ENCODE peak calls at places on chromosomes 2 and 18, in four cellular contexts. O, L, X and T are unnamed samples.
A peak's percentile ranks its signal among the peaks of the same experiment; 100 is the strongest.

GRCh38 chr2:38650012-38650411 is 15.9 kb upstream of the GALM start:
- DNase-seq in O (no peak), L (no peak), X (no peak), T (no peak)

GRCh38 chr2:98419977-98420725 is 24.5 kb upstream of the INPP4A start:
- DNase-seq in O (no peak), L (no peak), X (no peak), T (no peak)

GRCh38 chr18:45050712-45051639 is 370.3 kb downstream of the SETBP1 start:
- DNase-seq in O (no peak), L (peak; percentile 79), X (no peak), T (no peak)

GRCh38 chr18:41753826-41754225 is 201.2 kb upstream of the PIK3C3 start:
- DNase-seq in O (no peak), L (peak; percentile 42), X (no peak), T (no peak)

GRCh38 chr18:7614030-7614429 is 46.9 kb downstream of the PTPRM start:
- DNase-seq in O (no peak), L (no peak), X (no peak), T (no peak)

GRCh38 chr2:12990523-12990922 is 273.8 kb downstream of the TRIB2 start:
- DNase-seq in O (no peak), L (no peak), X (no peak), T (no peak)

GRCh38 chr2:73134471-73134870 is 21.7 kb upstream of the RAB11FIP5 start:
- DNase-seq in O (no peak), L (peak; percentile 51), X (no peak), T (no peak)

GRCh38 chr2:75729861-75730260 is 19.1 kb upstream of the GCFC2 start:
- DNase-seq in O (no peak), L (peak; percentile 9), X (no peak), T (no peak)

GRCh38 chr2:54306561-54306960 is 50.5 kb upstream of the TSPYL6 start:
- DNase-seq in O (no peak), L (no peak), X (no peak), T (no peak)

GRCh38 chr2:215417400-215417951 is 18.4 kb downstream of the FN1 start:
- DNase-seq in O (no peak), L (no peak), X (no peak), T (no peak)

GRCh38 chr18:63758616-63759015 is 16.6 kb upstream of the SERPINB7 start:
- DNase-seq in O (no peak), L (no peak), X (no peak), T (no peak)

GRCh38 chr2:108377815-108378630 is at the start of gene SULT1C4:
- DNase-seq in O (no peak), L (no peak), X (no peak), T (no peak)

GRCh38 chr2:241232736-241233575 is 44.5 kb downstream of the ANO7 start:
- DNase-seq in O (no peak), L (no peak), X (no peak), T (no peak)

GRCh38 chr2:120678926-120679325 is 56.7 kb upstream of the GLI2 start:
- DNase-seq in O (no peak), L (no peak), X (no peak), T (no peak)

GRCh38 chr2:163191372-163191771 is 352.8 kb upstream of the KCNH7 start:
- DNase-seq in O (peak; percentile 34), L (peak; percentile 27), X (no peak), T (peak; percentile 4)

GRCh38 chr2:203811491-203812221 is 55.9 kb upstream of the CTLA4 start:
- DNase-seq in O (peak; percentile 96), L (peak; percentile 84), X (peak; percentile 84), T (peak; percentile 87)